ENCODE peak calls at places on chromosome 11, in eight cellular contexts. X is colonic mucosa; L is spleen; A is CD4-positive, CD25-positive, alpha-beta regulatory T cell; D is naive thymus-derived CD4-positive, alpha-beta T cell; Q is A549; P is CD8-positive, alpha-beta memory T cell; R is mammary epithelial cell. I is an unnamed sample. For H3K4me1, the result is how much of the 10 kb centered on the place peaks cover.

GRCh38 chr11:124597661-124598060 is 13.6 kb upstream of the PANX3 start:
- DNase-seq in L (no peak), Q (no peak), R (no peak), A (no peak), X (no peak), D (no peak), P (no peak), I (no peak)

GRCh38 chr11:3890014-3890413 is 34.5 kb downstream of the STIM1 start:
- DNase-seq in X (no peak), L (no peak), D (no peak), A (no peak), Q (no peak), P (no peak), R (no peak), I (no peak)

GRCh38 chr11:60762851-60763691 is 6.4 kb downstream of the MS4A15 start:
- DNase-seq in L (peak), A (peak), D (no peak), P (no peak), R (no peak), Q (peak), X (no peak), I (peak)

GRCh38 chr11:123135863-123136446 is 59.1 kb downstream of the CLMP start:
- DNase-seq in X (no peak), Q (no peak), R (no peak), A (no peak), L (no peak), P (no peak), D (no peak), I (no peak)

GRCh38 chr11:30860970-30861369 is 274.8 kb upstream of the MPPED2 start:
- DNase-seq in Q (no peak), P (no peak), A (no peak), R (no peak), X (no peak), L (no peak), D (no peak), I (no peak)

GRCh38 chr11:9619004-9619403 is 44.9 kb upstream of the SWAP70 start:
- DNase-seq in D (no peak), Q (no peak), X (no peak), R (no peak), A (no peak), L (no peak), P (no peak), I (peak)

GRCh38 chr11:60129853-60130252 is 41.4 kb downstream of the MS4A2 start:
- DNase-seq in L (no peak), R (no peak), Q (no peak), D (no peak), P (no peak), A (no peak), X (no peak), I (no peak)

GRCh38 chr11:74636633-74637184 is 44.3 kb downstream of the POLD3 start:
- DNase-seq in Q (peak), R (peak), P (no peak), X (no peak), A (peak), L (no peak), D (no peak), I (no peak)

GRCh38 chr11:60485987-60486386 is 6.6 kb upstream of the MS4A12 start:
- DNase-seq in P (no peak), D (no peak), A (peak), L (peak), Q (peak), R (no peak), X (peak), I (peak)

GRCh38 chr11:22461626-22462025 is 123.4 kb downstream of the SLC17A6 start:
- DNase-seq in R (no peak), L (no peak), Q (no peak), P (no peak), X (no peak), A (no peak), D (no peak), I (no peak)

GRCh38 chr11:20059587-20060021 is 100.7 kb downstream of the DBX1 start:
- DNase-seq in X (no peak), P (no peak), Q (no peak), R (no peak), L (no peak), D (no peak), A (no peak), I (no peak)

GRCh38 chr11:61679893-61680621 is at the start of gene DAGLA:
- DNase-seq in D (peak), R (peak), A (peak), X (peak), L (peak), Q (peak), P (peak), I (no peak)

GRCh38 chr11:117610045-117610444 is 187.0 kb downstream of the DSCAML1 start:
- DNase-seq in X (no peak), R (peak), D (no peak), Q (peak), A (no peak), L (no peak), P (no peak), I (no peak)

GRCh38 chr11:17343907-17344306 is 7.7 kb upstream of the NCR3LG1 start:
- DNase-seq in L (no peak), D (no peak), P (no peak), A (no peak), R (peak), Q (peak), X (no peak), I (no peak)

GRCh38 chr11:27496461-27496860 is 10.1 kb downstream of the LIN7C start:
- DNase-seq in R (no peak), Q (no peak), L (no peak), D (no peak), A (no peak), X (no peak), P (no peak), I (no peak)

GRCh38 chr11:72848846-72849466 is 34.7 kb downstream of the ATG16L2 start:
- DNase-seq in R (peak), D (peak), X (no peak), A (peak), Q (peak), L (no peak), P (peak), I (peak)

GRCh38 chr11:72263363-72263762 is 19.4 kb upstream of the PHOX2A start:
- DNase-seq in P (no peak), L (no peak), X (no peak), A (no peak), Q (peak), R (peak), D (no peak), I (no peak)

GRCh38 chr11:72470386-72470785 is 36.1 kb upstream of the CLPB start:
- DNase-seq in Q (no peak), L (no peak), P (no peak), D (no peak), A (no peak), X (no peak), R (no peak), I (no peak)

GRCh38 chr11:296976-297665 is 2.2 kb downstream of the IFITM5 start:
- DNase-seq in X (no peak), A (no peak), R (no peak), L (peak), P (peak), D (no peak), Q (no peak), I (no peak)

GRCh38 chr11:93081694-93082093 is 112.2 kb downstream of the MTNR1B start:
- DNase-seq in X (no peak), L (no peak), D (no peak), Q (no peak), R (no peak), P (no peak), A (no peak), I (no peak)

GRCh38 chr11:30326114-30326783 is 3.3 kb downstream of the ARL14EP start:
- DNase-seq in L (no peak), Q (no peak), P (no peak), R (no peak), D (no peak), X (no peak), A (no peak), I (no peak)

GRCh38 chr11:42770444-42771065 is 541.2 kb upstream of the API5 start:
- DNase-seq in A (peak), P (no peak), Q (peak), L (no peak), X (peak), D (no peak), R (peak), I (peak)

GRCh38 chr11:74024630-74025029 is 15.7 kb upstream of the UCP3 start:
- DNase-seq in L (no peak), Q (no peak), X (peak), A (no peak), R (peak), D (no peak), P (no peak), I (no peak)

GRCh38 chr11:13962562-13963168 is at the start of gene SPON1:
- DNase-seq in P (peak), X (peak), A (peak), R (peak), L (peak), D (peak), Q (no peak), I (no peak)

GRCh38 chr11:73326929-73327811 is 19.1 kb downstream of the ARHGEF17 start:
- DNase-seq in A (no peak), L (no peak), X (no peak), R (peak), P (no peak), D (no peak), Q (no peak), I (no peak)

GRCh38 chr11:71251159-71251721 is 1.1 kb downstream of the SHANK2 start:
- DNase-seq in D (no peak), L (no peak), A (no peak), Q (no peak), R (no peak), X (no peak), P (no peak), I (no peak)

GRCh38 chr11:57085604-57086003 is 96.1 kb upstream of the LRRC55 start:
- DNase-seq in Q (peak), P (no peak), X (no peak), L (no peak), D (no peak), R (no peak), A (no peak), I (no peak)

GRCh38 chr11:29129850-29130249 is 887.0 kb downstream of the KCNA4 start:
- DNase-seq in X (no peak), P (no peak), A (no peak), L (no peak), R (peak), D (no peak), Q (peak), I (no peak)

GRCh38 chr11:58579192-58580129 is 598 bp downstream of the ZFP91 start:
- DNase-seq in R (peak), A (peak), P (peak), L (peak), Q (peak), X (peak), D (peak), I (peak)

GRCh38 chr11:58576792-58577440 is 1.3 kb upstream of the LPXN start:
- DNase-seq in R (peak), A (no peak), X (no peak), Q (peak), P (no peak), L (no peak), D (no peak), I (peak)

GRCh38 chr11:58578635-58579191 is at the start of gene ZFP91:
- DNase-seq in X (peak), D (peak), L (peak), R (peak), A (peak), Q (peak), P (peak), I (peak)

GRCh38 chr11:58578136-58578634 is 678 bp upstream of the ZFP91 start:
- DNase-seq in D (peak), R (peak), X (peak), P (peak), L (peak), A (peak), Q (peak), I (peak)

DNA sequence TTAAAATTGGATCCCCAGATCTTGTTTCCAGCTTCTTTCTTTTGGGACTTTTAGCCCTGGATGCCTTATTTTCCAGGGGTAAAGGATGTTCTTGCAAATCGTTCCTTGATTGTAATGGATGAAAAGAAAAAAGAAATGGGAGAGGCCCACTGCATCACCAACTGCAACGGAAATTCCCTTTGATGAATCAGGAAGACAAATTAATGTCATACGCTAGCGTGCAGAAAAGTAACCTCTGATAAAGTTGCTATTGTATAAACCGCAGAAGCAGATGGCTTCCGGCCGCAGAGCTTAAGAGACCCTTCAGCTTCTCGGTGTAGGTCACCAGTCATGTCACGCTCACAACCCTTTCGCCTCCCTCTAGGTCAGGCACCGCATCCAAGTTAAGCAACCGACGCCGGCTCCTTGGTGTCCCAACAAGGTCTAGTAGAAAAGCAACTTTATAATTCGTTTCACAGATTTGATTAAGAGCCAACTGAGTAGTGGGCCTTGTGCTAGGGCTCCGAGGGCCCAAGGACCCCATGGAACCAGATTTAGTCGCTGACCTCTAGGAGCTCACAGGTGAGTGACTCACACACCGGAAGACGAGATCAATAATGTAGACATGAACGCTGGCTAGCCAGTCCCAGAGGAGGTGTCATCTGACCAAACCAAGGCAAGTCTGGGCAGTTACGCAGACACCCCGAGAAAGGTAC is 1.3 kb upstream of the ZFP91 start:
- DNase-seq in P (peak), Q (no peak), D (peak), X (peak), R (peak), L (peak), A (peak), I (peak)
- H3K4me1 ChIP-seq in P (half or more), Q (half or more), D (under half), X (under half), R (under half), L (half or more), A (half or more), I (under half)

GRCh38 chr11:133951484-133952198 is 5.1 kb downstream of the IGSF9B start:
- DNase-seq in P (no peak), D (no peak), L (no peak), A (no peak), R (no peak), X (no peak), Q (no peak), I (no peak)
- H3K4me1 ChIP-seq in P (half or more), D (under half), L (half or more), A (under half), R (under half), X (under half), Q (under half), I (under half)

GRCh38 chr11:86232556-86232955 is 12.0 kb upstream of the EED start:
- DNase-seq in L (no peak), D (no peak), P (no peak), A (no peak), Q (no peak), R (no peak), X (no peak), I (no peak)
- H3K4me1 ChIP-seq in L (under half), D (under half), P (under half), A (under half), Q (under half), R (under half), X (under half), I (under half)

GRCh38 chr11:64352099-64353005 is 6.6 kb upstream of the RPS6KA4 start:
- DNase-seq in L (no peak), Q (no peak), A (no peak), D (no peak), P (no peak), R (no peak), X (no peak), I (no peak)
- H3K4me1 ChIP-seq in L (under half), Q (under half), A (under half), D (under half), P (under half), R (under half), X (under half), I (under half)

DNA sequence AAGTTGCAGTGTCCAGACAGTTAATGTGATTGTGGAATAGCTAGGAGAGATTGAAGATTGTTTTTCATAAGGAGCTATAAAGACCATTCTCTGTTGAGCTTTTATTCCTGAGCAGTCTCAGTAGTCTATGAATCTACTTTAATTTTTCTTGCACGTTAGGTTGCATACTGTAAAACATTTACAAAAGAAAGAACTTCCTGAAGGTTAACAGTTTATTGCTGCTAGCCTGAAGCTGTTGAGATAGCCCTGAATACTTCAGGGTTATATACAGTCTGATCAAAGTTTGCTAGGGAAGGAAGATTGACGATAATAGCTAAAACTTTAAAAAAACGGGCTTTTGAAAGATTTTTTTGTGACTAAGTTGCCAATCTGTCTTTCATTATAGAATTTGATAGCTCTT is 64.8 kb downstream of the PPP6R3 start:
- DNase-seq in D (no peak), R (no peak), Q (no peak), P (no peak), X (no peak), A (no peak), L (no peak), I (no peak)
- H3K4me1 ChIP-seq in D (under half), R (under half), Q (under half), P (under half), X (under half), A (under half), L (under half), I (under half)

DNA sequence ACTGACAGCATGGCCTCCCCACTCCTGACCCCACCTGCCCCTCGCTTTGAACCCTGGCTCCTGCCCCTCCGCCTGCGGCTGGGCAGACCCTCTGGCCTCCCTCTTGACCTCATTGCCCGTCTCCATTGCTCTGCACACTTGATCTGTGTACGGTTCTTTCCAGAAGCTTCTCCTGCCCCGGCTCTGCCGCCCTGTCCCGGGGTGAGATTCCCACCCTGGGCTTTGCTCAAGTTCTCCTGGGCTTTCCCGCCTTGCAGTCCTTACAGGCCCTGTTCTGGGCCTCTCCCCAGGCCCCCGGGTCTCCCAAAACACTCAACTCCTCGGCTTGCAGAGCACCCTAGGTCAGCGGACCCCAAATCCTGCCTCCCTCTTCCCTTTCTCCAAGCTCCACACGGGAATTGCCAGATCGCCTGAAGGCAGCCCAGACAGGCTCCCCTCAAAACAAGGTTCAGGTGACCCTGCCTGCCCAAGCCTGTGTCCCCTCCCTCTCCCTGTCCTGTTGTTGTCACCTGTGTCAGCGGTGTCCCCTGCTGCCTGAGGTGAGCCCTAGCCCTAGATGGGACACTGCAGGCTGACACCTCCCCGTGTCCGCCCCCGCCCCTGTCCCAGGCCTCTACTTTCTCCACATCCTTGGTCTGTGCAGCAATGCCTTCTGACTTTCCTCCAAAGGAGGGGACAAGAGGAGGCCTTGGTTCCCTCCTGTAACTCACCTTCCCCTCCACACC is 1.5 kb downstream of the GAL start:
- DNase-seq in A (no peak), X (no peak), P (no peak), L (no peak), Q (no peak), D (no peak), R (no peak), I (no peak)
- H3K4me1 ChIP-seq in A (under half), X (under half), P (under half), L (under half), Q (under half), D (under half), R (under half), I (under half)

GRCh38 chr11:119419246-119419645 is 3.7 kb downstream of the THY1 start:
- DNase-seq in R (no peak), L (no peak), X (no peak), Q (no peak), D (no peak), P (no peak), A (no peak), I (no peak)

GRCh38 chr11:119421941-119422504 is 949 bp downstream of the THY1 start:
- DNase-seq in R (no peak), Q (no peak), A (no peak), D (no peak), X (no peak), L (no peak), P (no peak), I (no peak)

GRCh38 chr11:119421351-119421750 is 1.6 kb downstream of the THY1 start:
- DNase-seq in L (no peak), D (no peak), R (no peak), Q (no peak), X (no peak), A (no peak), P (no peak), I (no peak)

GRCh38 chr11:119419834-119420492 is 3.0 kb downstream of the THY1 start:
- DNase-seq in L (no peak), A (no peak), R (no peak), Q (no peak), P (no peak), X (no peak), D (no peak), I (no peak)

DNA sequence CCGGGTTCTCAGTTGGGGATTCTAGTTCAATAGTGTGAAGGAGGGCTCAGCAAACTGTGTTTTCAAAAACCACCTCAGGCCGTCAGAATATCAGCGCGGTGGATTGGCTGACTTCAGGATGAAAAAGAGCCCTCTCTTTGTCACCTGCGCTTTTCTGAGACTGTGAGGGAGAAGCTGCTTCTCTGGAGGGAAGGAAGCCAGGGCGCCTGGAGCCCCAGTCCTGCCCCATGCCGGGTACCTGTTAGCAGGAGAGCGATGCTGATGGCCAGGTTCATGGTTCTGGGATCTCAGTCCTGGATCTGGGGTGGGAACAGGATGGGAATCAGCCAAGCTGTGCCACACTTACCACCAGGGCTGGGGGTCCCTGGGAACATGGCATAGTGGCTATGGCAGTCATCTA is 2.3 kb downstream of the THY1 start:
- DNase-seq in L (no peak), X (no peak), A (no peak), Q (no peak), R (no peak), D (no peak), P (no peak), I (no peak)
- H3K4me1 ChIP-seq in L (under half), X (under half), A (under half), Q (under half), R (under half), D (under half), P (under half), I (under half)

GRCh38 chr11:102116453-102117205 is 6.4 kb downstream of the YAP1 start:
- DNase-seq in R (no peak), D (no peak), Q (peak), L (no peak), A (no peak), X (no peak), P (no peak), I (no peak)
- H3K4me1 ChIP-seq in R (under half), D (under half), Q (half or more), L (under half), A (under half), X (under half), P (under half), I (under half)

GRCh38 chr11:6402561-6402981 is 12.3 kb downstream of the SMPD1 start:
- DNase-seq in X (peak), A (peak), P (peak), Q (no peak), R (no peak), L (no peak), D (peak), I (peak)
- H3K4me1 ChIP-seq in X (under half), A (half or more), P (half or more), Q (under half), R (under half), L (under half), D (half or more), I (half or more)